ENCODE peak calls at places on chromosomes 13 and 19, in four cellular contexts. One of them, this sample, is unnamed.
A peak's percentile ranks its signal among the peaks of the same experiment; 100 is the strongest.

GRCh38 chr13:28820099-28821051 is at the start of gene MTUS2:
- DNase-seq in HepG2: no peak
- DNase-seq in K562: peak; percentile 69
- DNase-seq in GM12878: no peak
- DNase-seq in this sample: peak; percentile 70

GRCh38 chr19:1183543-1184172 is 9.6 kb upstream of the SBNO2 start:
- DNase-seq in GM12878: peak; percentile 66
- DNase-seq in HepG2: peak; percentile 77
- DNase-seq in K562: no peak
- DNase-seq in this sample: no peak

GRCh38 chr19:16197188-16197621 is 506 bp upstream of the AP1M1 start:
- DNase-seq in GM12878: no peak
- DNase-seq in HepG2: peak; percentile 61
- DNase-seq in K562: no peak
- DNase-seq in this sample: no peak

GRCh38 chr19:30711296-30711695 is 339.1 kb downstream of the ZNF536 start:
- DNase-seq in GM12878: no peak
- DNase-seq in HepG2: no peak
- DNase-seq in K562: no peak
- DNase-seq in this sample: no peak

GRCh38 chr19:19444694-19445155 is 39.2 kb downstream of the GATAD2A start:
- DNase-seq in GM12878: no peak
- DNase-seq in HepG2: no peak
- DNase-seq in K562: no peak
- DNase-seq in this sample: no peak

GRCh38 chr13:74158028-74158427 is 23.8 kb upstream of the KLF12 start:
- DNase-seq in HepG2: no peak
- DNase-seq in GM12878: no peak
- DNase-seq in K562: no peak
- DNase-seq in this sample: no peak

GRCh38 chr19:11268783-11269267 is 6.5 kb upstream of the DOCK6 start:
- DNase-seq in K562: peak; percentile 43
- DNase-seq in HepG2: peak; percentile 60
- DNase-seq in GM12878: no peak
- DNase-seq in this sample: no peak

GRCh38 chr13:99434258-99434788 is 66.9 kb upstream of the TM9SF2 start:
- DNase-seq in GM12878: no peak
- DNase-seq in K562: peak; percentile 67
- DNase-seq in HepG2: peak; percentile 17
- DNase-seq in this sample: peak; percentile 53

GRCh38 chr19:8580710-8581281 is 3.6 kb upstream of the MYO1F start:
- DNase-seq in GM12878: no peak
- DNase-seq in K562: peak; percentile 87
- DNase-seq in HepG2: peak; percentile 63
- DNase-seq in this sample: peak; percentile 88

GRCh38 chr19:46786236-46787039 is 2.0 kb downstream of the SLC1A5 start:
- DNase-seq in HepG2: peak; percentile 68
- DNase-seq in GM12878: no peak
- DNase-seq in K562: peak; percentile 75
- DNase-seq in this sample: peak; percentile 45

GRCh38 chr19:12202250-12202649 is 39.4 kb downstream of the ZNF136 start:
- DNase-seq in GM12878: no peak
- DNase-seq in K562: no peak
- DNase-seq in HepG2: peak; percentile 56
- DNase-seq in this sample: peak; percentile 72

GRCh38 chr13:100859861-100860260 is 185.3 kb upstream of the TMTC4 start:
- DNase-seq in GM12878: no peak
- DNase-seq in HepG2: no peak
- DNase-seq in K562: no peak
- DNase-seq in this sample: no peak

GRCh38 chr13:42137856-42138537 is 89.5 kb downstream of the DGKH start:
- DNase-seq in K562: no peak
- DNase-seq in GM12878: no peak
- DNase-seq in HepG2: no peak
- DNase-seq in this sample: no peak

GRCh38 chr13:85379433-85379832 is 419.8 kb downstream of the SLITRK6 start:
- DNase-seq in HepG2: no peak
- DNase-seq in GM12878: no peak
- DNase-seq in K562: no peak
- DNase-seq in this sample: no peak

GRCh38 chr13:100597253-100597652 is 8.7 kb upstream of the GGACT start:
- DNase-seq in K562: no peak
- DNase-seq in HepG2: no peak
- DNase-seq in GM12878: no peak
- DNase-seq in this sample: no peak

GRCh38 chr19:15563325-15563794 is 51.7 kb upstream of the CYP4F8 start:
- DNase-seq in K562: peak; percentile 27
- DNase-seq in HepG2: peak; percentile 68
- DNase-seq in GM12878: no peak
- DNase-seq in this sample: no peak

GRCh38 chr19:58338336-58338735 is 11.5 kb downstream of the ZSCAN22 start:
- DNase-seq in HepG2: no peak
- DNase-seq in K562: no peak
- DNase-seq in GM12878: no peak
- DNase-seq in this sample: no peak

GRCh38 chr19:38316477-38317067 is 825 bp upstream of the YIF1B start:
- DNase-seq in K562: no peak
- DNase-seq in GM12878: no peak
- DNase-seq in HepG2: no peak
- DNase-seq in this sample: no peak

GRCh38 chr19:38315657-38316476 is at the start of gene YIF1B:
- DNase-seq in GM12878: peak; percentile 83
- DNase-seq in HepG2: peak; percentile 93
- DNase-seq in K562: peak; percentile 97
- DNase-seq in this sample: peak; percentile 97

GRCh38 chr19:38319421-38320258 is at the start of gene KCNK6:
- DNase-seq in K562: no peak
- DNase-seq in HepG2: no peak
- DNase-seq in GM12878: no peak
- DNase-seq in this sample: peak; percentile 66

GRCh38 chr19:38318595-38319142 is 976 bp upstream of the KCNK6 start:
- DNase-seq in K562: no peak
- DNase-seq in GM12878: no peak
- DNase-seq in HepG2: no peak
- DNase-seq in this sample: no peak

GRCh38 chr19:38317104-38317612 is 1.4 kb upstream of the YIF1B start:
- DNase-seq in GM12878: no peak
- DNase-seq in HepG2: no peak
- DNase-seq in K562: peak; percentile 92
- DNase-seq in this sample: no peak
- TF ChIP-seq TCF7 in GM12878: no peak
- TF ChIP-seq TCF7 in HepG2: no peak
- TF ChIP-seq TCF7 in K562: no peak
- TF ChIP-seq TCF7 in this sample: no peak

GRCh38 chr19:3038214-3038613 is 9.1 kb upstream of the TLE2 start:
- DNase-seq in K562: no peak
- DNase-seq in GM12878: no peak
- DNase-seq in HepG2: no peak
- DNase-seq in this sample: no peak

GRCh38 chr19:3041756-3042517 is 12.9 kb upstream of the TLE2 start:
- DNase-seq in HepG2: no peak
- DNase-seq in K562: peak; percentile 80
- DNase-seq in GM12878: no peak
- DNase-seq in this sample: no peak

GRCh38 chr19:3041302-3041701 is 12.2 kb upstream of the TLE2 start:
- DNase-seq in HepG2: no peak
- DNase-seq in GM12878: no peak
- DNase-seq in K562: no peak
- DNase-seq in this sample: no peak

GRCh38 chr19:3039641-3040077 is 10.6 kb upstream of the TLE2 start:
- DNase-seq in GM12878: no peak
- DNase-seq in HepG2: peak; percentile 59
- DNase-seq in K562: no peak
- DNase-seq in this sample: no peak

DNA sequence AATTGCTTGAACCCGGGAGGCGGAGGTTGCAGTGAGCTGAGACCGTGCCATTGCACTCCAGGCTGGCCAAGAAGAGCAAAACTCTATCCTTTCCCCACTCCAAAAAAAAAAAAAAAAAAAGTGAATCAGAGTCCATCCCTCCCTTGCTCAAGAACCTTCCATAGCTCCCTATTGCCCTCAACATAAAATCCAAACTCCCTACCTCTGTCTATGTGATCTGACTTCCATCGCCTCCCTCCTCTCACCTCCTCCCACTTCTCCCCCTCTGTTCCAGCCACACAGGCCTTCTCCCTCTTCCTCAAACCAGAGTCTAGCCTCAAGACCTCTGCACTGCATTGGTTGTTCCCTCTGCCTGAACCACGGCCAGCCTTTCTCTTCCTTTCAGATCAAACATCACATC is 10.0 kb upstream of the TLE2 start:
- DNase-seq in K562: no peak
- DNase-seq in GM12878: no peak
- DNase-seq in HepG2: no peak
- DNase-seq in this sample: no peak
- TF ChIP-seq CREB1 in K562: no peak
- TF ChIP-seq CREB1 in GM12878: no peak
- TF ChIP-seq CREB1 in HepG2: no peak
- TF ChIP-seq CREB1 in this sample: no peak

GRCh38 chr13:24184265-24184841 is 23.8 kb downstream of the SPATA13 start:
- DNase-seq in K562: no peak
- DNase-seq in HepG2: peak; percentile 93
- DNase-seq in GM12878: no peak
- DNase-seq in this sample: no peak

GRCh38 chr13:24183741-24184182 is 23.2 kb downstream of the SPATA13 start:
- DNase-seq in K562: no peak
- DNase-seq in GM12878: no peak
- DNase-seq in HepG2: peak; percentile 85
- DNase-seq in this sample: no peak

GRCh38 chr13:24182703-24183081 is 22.2 kb downstream of the SPATA13 start:
- DNase-seq in K562: no peak
- DNase-seq in GM12878: no peak
- DNase-seq in HepG2: peak; percentile 73
- DNase-seq in this sample: no peak

GRCh38 chr13:24185591-24186232 is 25.2 kb downstream of the SPATA13 start:
- DNase-seq in K562: no peak
- DNase-seq in GM12878: no peak
- DNase-seq in HepG2: no peak
- DNase-seq in this sample: no peak

DNA sequence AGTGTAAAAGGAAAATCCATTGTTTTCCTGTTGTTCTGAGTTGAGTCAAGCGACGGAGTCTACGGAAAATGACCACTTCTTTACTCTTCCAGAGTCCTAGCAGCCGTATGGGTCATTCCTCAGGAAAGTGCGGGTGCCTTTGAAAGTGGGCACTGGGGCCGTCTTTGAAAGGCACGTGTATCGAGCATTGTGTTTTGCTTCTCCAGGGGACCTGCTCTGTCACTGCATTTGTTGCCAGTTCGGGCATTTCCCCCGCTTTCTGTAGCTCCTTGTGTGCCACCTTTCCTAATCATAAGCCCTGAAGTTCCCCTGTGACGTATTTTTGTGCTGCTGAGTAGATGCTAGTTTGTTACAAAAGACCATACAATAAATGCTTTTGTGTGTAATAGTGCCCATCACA is 24.3 kb downstream of the SPATA13 start:
- DNase-seq in K562: no peak
- DNase-seq in GM12878: no peak
- DNase-seq in HepG2: no peak
- DNase-seq in this sample: no peak
- TF ChIP-seq TCF7 in K562: no peak
- TF ChIP-seq TCF7 in GM12878: no peak
- TF ChIP-seq TCF7 in HepG2: no peak
- TF ChIP-seq TCF7 in this sample: no peak

GRCh38 chr13:27006519-27007161 is 165.0 kb downstream of the USP12 start:
- DNase-seq in GM12878: no peak
- DNase-seq in K562: no peak
- DNase-seq in HepG2: no peak
- DNase-seq in this sample: peak; percentile 42
- TF ChIP-seq CREB1 in GM12878: no peak
- TF ChIP-seq CREB1 in K562: no peak
- TF ChIP-seq CREB1 in HepG2: no peak
- TF ChIP-seq CREB1 in this sample: no peak

DNA sequence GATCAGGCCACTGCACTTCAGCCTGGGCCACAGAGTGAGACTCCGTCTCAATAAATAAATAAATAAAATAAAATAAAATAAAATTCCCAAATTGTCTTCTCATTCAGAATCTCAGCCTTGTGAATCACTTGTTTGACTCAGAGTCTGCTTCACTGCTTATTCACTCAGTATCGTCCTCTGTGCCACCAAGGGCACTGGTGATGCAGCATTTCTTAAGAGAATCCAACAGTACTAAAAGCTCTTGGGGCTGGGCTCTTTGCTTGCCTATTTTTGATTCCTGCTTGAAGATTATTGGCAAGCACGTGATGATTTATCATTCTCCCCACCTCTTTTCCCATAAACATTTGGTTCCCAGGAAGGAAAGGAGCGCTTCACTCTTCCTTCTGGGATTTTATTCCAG is 54.8 kb upstream of the HMGB1 start:
- DNase-seq in HepG2: no peak
- DNase-seq in GM12878: no peak
- DNase-seq in K562: no peak
- DNase-seq in this sample: no peak
- TF ChIP-seq TCF7 in HepG2: no peak
- TF ChIP-seq TCF7 in GM12878: no peak
- TF ChIP-seq TCF7 in K562: no peak
- TF ChIP-seq TCF7 in this sample: no peak

GRCh38 chr19:54462072-54462712 is 1.4 kb downstream of the LENG9 start:
- DNase-seq in GM12878: no peak
- DNase-seq in K562: no peak
- DNase-seq in HepG2: no peak
- DNase-seq in this sample: no peak
- TF ChIP-seq CREB1 in GM12878: no peak
- TF ChIP-seq CREB1 in K562: no peak
- TF ChIP-seq CREB1 in HepG2: no peak
- TF ChIP-seq CREB1 in this sample: no peak